ENCODE peak calls at places on chromosomes 7 and 10, in four cellular contexts. N is GM23248, Z is cortex of kidney, L is T-helper 1 cell. S is an unnamed sample.

GRCh38 chr7:12653127-12653917 is 34.1 kb upstream of the ARL4A start:
- DNase-seq in N (peak; percentile 41), L (no peak), Z (no peak), S (peak; percentile 61)

GRCh38 chr7:12094365-12094921 is 116.7 kb upstream of the TMEM106B start:
- DNase-seq in L (no peak), Z (no peak), N (no peak), S (peak; percentile 55)

GRCh38 chr7:138907438-138907837 is 73.8 kb downstream of the KIAA1549 start:
- DNase-seq in N (peak; percentile 22), Z (no peak), L (no peak), S (no peak)

GRCh38 chr7:157402911-157403534 is 66.2 kb downstream of the DNAJB6 start:
- DNase-seq in L (no peak), Z (no peak), N (no peak), S (peak; percentile 72)

GRCh38 chr10:31607481-31607880 is 288.5 kb downstream of the ZEB1 start:
- DNase-seq in L (no peak), N (no peak), Z (no peak), S (no peak)

GRCh38 chr7:101099969-101100781 is 14.9 kb downstream of the TRIM56 start:
- DNase-seq in N (peak; percentile 99), Z (no peak), L (peak; percentile 55), S (peak; percentile 99)

GRCh38 chr10:71945819-71946474 is 18.2 kb upstream of the CHST3 start:
- DNase-seq in Z (no peak), L (no peak), N (no peak), S (no peak)

GRCh38 chr10:79313320-79313719 is 33.9 kb upstream of the PPIF start:
- DNase-seq in N (no peak), Z (no peak), L (no peak), S (no peak)

GRCh38 chr10:79019961-79020491 is 48.7 kb upstream of the ZMIZ1 start:
- DNase-seq in Z (no peak), N (peak; percentile 59), L (no peak), S (no peak)

GRCh38 chr10:75261813-75262725 is 26.3 kb upstream of the COMTD1 start:
- DNase-seq in Z (no peak), N (peak; percentile 16), L (no peak), S (no peak)

GRCh38 chr10:99809931-99810615 is 27.6 kb downstream of the ABCC2 start:
- DNase-seq in L (no peak), Z (no peak), N (peak; percentile 25), S (no peak)

GRCh38 chr7:120915314-120915713 is 35.3 kb upstream of the ING3 start:
- DNase-seq in Z (no peak), N (no peak), L (no peak), S (no peak)

GRCh38 chr7:143252002-143252401 is 11.2 kb upstream of the GSTK1 start:
- DNase-seq in N (no peak), Z (no peak), L (peak; percentile 54), S (no peak)

GRCh38 chr7:103540986-103541385 is 95.0 kb upstream of the SLC26A5 start:
- DNase-seq in N (peak; percentile 3), L (no peak), Z (no peak), S (peak; percentile 60)

GRCh38 chr7:28347964-28348363 is 64.4 kb upstream of the CREB5 start:
- DNase-seq in Z (no peak), L (no peak), N (peak; percentile 94), S (no peak)

GRCh38 chr10:79392020-79392398 is 44.7 kb downstream of the PPIF start:
- DNase-seq in N (no peak), L (no peak), Z (no peak), S (no peak)

GRCh38 chr10:35563266-35563891 is 41.8 kb upstream of the GJD4 start:
- DNase-seq in Z (no peak), L (peak; percentile 51), N (peak; percentile 79), S (peak; percentile 52)

S was measured in M059J.